ENCODE peak calls at places on chromosomes 13 and 19, in five cellular contexts. One of them, this sample, is unnamed.

GRCh38 chr19:28486934-28487333 is 726.0 kb downstream of the UQCRFS1 start:
- DNase-seq in thoracic aorta: no peak
- DNase-seq in upper lobe of left lung: no peak
- DNase-seq in NT2/D1: no peak
- DNase-seq in right cardiac atrium: no peak
- DNase-seq in this sample: no peak

GRCh38 chr13:99288069-99288468 is 19.1 kb downstream of the GPR183 start:
- DNase-seq in thoracic aorta: no peak
- DNase-seq in upper lobe of left lung: no peak
- DNase-seq in NT2/D1: no peak
- DNase-seq in right cardiac atrium: no peak
- DNase-seq in this sample: no peak

GRCh38 chr13:20121154-20121515 is 39.7 kb downstream of the GJA3 start:
- DNase-seq in thoracic aorta: no peak
- DNase-seq in upper lobe of left lung: no peak
- DNase-seq in NT2/D1: no peak
- DNase-seq in right cardiac atrium: no peak
- DNase-seq in this sample: no peak

GRCh38 chr19:16901491-16902175 is 12.8 kb downstream of the F2RL3 start:
- DNase-seq in thoracic aorta: no peak
- DNase-seq in upper lobe of left lung: no peak
- DNase-seq in NT2/D1: no peak
- DNase-seq in right cardiac atrium: peak; percentile 40
- DNase-seq in this sample: no peak

GRCh38 chr19:44661904-44662303 is 9.4 kb upstream of the CEACAM19 start:
- DNase-seq in thoracic aorta: no peak
- DNase-seq in upper lobe of left lung: no peak
- DNase-seq in NT2/D1: no peak
- DNase-seq in right cardiac atrium: no peak
- DNase-seq in this sample: no peak

GRCh38 chr13:30143671-30144400 is 163.5 kb downstream of the KATNAL1 start:
- DNase-seq in thoracic aorta: no peak
- DNase-seq in upper lobe of left lung: no peak
- DNase-seq in NT2/D1: no peak
- DNase-seq in right cardiac atrium: no peak
- DNase-seq in this sample: no peak

GRCh38 chr19:42370068-42370520 is 20.0 kb downstream of the CNFN start:
- DNase-seq in thoracic aorta: no peak
- DNase-seq in upper lobe of left lung: no peak
- DNase-seq in NT2/D1: peak; percentile 65
- DNase-seq in right cardiac atrium: no peak
- DNase-seq in this sample: no peak

GRCh38 chr19:34448191-34448590 is 20.0 kb downstream of the UBA2 start:
- DNase-seq in thoracic aorta: no peak
- DNase-seq in upper lobe of left lung: no peak
- DNase-seq in NT2/D1: no peak
- DNase-seq in right cardiac atrium: no peak
- DNase-seq in this sample: no peak

GRCh38 chr19:39335168-39335567 is 675 bp downstream of the GMFG start:
- DNase-seq in thoracic aorta: no peak
- DNase-seq in upper lobe of left lung: no peak
- DNase-seq in NT2/D1: no peak
- DNase-seq in right cardiac atrium: no peak
- DNase-seq in this sample: no peak

GRCh38 chr19:15404097-15404779 is 14.6 kb downstream of the AKAP8L start:
- DNase-seq in thoracic aorta: no peak
- DNase-seq in upper lobe of left lung: peak; percentile 44
- DNase-seq in NT2/D1: no peak
- DNase-seq in right cardiac atrium: peak; percentile 79
- DNase-seq in this sample: no peak

GRCh38 chr13:108948269-108948671 is 318.9 kb downstream of the MYO16 start:
- DNase-seq in thoracic aorta: no peak
- DNase-seq in upper lobe of left lung: no peak
- DNase-seq in NT2/D1: no peak
- DNase-seq in right cardiac atrium: no peak
- DNase-seq in this sample: no peak

GRCh38 chr19:56566904-56567273 is 379 bp upstream of the ZNF470 start:
- DNase-seq in thoracic aorta: peak; percentile 4
- DNase-seq in upper lobe of left lung: peak; percentile 45
- DNase-seq in NT2/D1: no peak
- DNase-seq in right cardiac atrium: peak; percentile 86
- DNase-seq in this sample: peak; percentile 20

GRCh38 chr19:47240561-47240960 is 9.6 kb upstream of the BBC3 start:
- DNase-seq in thoracic aorta: no peak
- DNase-seq in upper lobe of left lung: no peak
- DNase-seq in NT2/D1: no peak
- DNase-seq in right cardiac atrium: no peak
- DNase-seq in this sample: no peak

GRCh38 chr19:58002384-58003152 is at the start of gene ZNF606:
- DNase-seq in thoracic aorta: peak; percentile 33
- DNase-seq in upper lobe of left lung: peak; percentile 87
- DNase-seq in NT2/D1: peak; percentile 73
- DNase-seq in right cardiac atrium: peak; percentile 96
- DNase-seq in this sample: peak; percentile 83

GRCh38 chr19:29404951-29405727 is 120.7 kb upstream of the VSTM2B start:
- DNase-seq in thoracic aorta: no peak
- DNase-seq in upper lobe of left lung: no peak
- DNase-seq in NT2/D1: peak; percentile 11
- DNase-seq in right cardiac atrium: peak; percentile 74
- DNase-seq in this sample: no peak

GRCh38 chr13:29954082-29955043 is 103.9 kb upstream of the UBL3 start:
- DNase-seq in thoracic aorta: no peak
- DNase-seq in upper lobe of left lung: peak; percentile 51
- DNase-seq in NT2/D1: no peak
- DNase-seq in right cardiac atrium: no peak
- DNase-seq in this sample: no peak

GRCh38 chr19:38596057-38596981 is 21.4 kb downstream of the MAP4K1 start:
- DNase-seq in thoracic aorta: no peak
- DNase-seq in upper lobe of left lung: peak; percentile 71
- DNase-seq in NT2/D1: peak; percentile 76
- DNase-seq in right cardiac atrium: peak; percentile 77
- DNase-seq in this sample: no peak

GRCh38 chr13:50082426-50083283 is 67.4 kb downstream of the KCNRG start:
- DNase-seq in thoracic aorta: no peak
- DNase-seq in upper lobe of left lung: peak; percentile 91
- DNase-seq in NT2/D1: no peak
- DNase-seq in right cardiac atrium: peak; percentile 81
- DNase-seq in this sample: no peak

GRCh38 chr13:27481766-27482165 is 31.4 kb upstream of the MTIF3 start:
- DNase-seq in thoracic aorta: no peak
- DNase-seq in upper lobe of left lung: peak; percentile 69
- DNase-seq in NT2/D1: peak; percentile 56
- DNase-seq in right cardiac atrium: peak; percentile 69
- DNase-seq in this sample: no peak

GRCh38 chr13:50801087-50801931 is 42.2 kb downstream of the DLEU7 start:
- DNase-seq in thoracic aorta: no peak
- DNase-seq in upper lobe of left lung: peak; percentile 54
- DNase-seq in NT2/D1: peak; percentile 55
- DNase-seq in right cardiac atrium: peak; percentile 52
- DNase-seq in this sample: peak; percentile 26

GRCh38 chr13:41028051-41028450 is 8.9 kb upstream of the ELF1 start:
- DNase-seq in thoracic aorta: no peak
- DNase-seq in upper lobe of left lung: no peak
- DNase-seq in NT2/D1: no peak
- DNase-seq in right cardiac atrium: no peak
- DNase-seq in this sample: no peak

GRCh38 chr19:45577111-45577905 is 7.3 kb downstream of the OPA3 start:
- DNase-seq in thoracic aorta: no peak
- DNase-seq in upper lobe of left lung: no peak
- DNase-seq in NT2/D1: no peak
- DNase-seq in right cardiac atrium: peak; percentile 68
- DNase-seq in this sample: peak; percentile 40

GRCh38 chr19:17718988-17719711 is at the start of gene MAP1S:
- DNase-seq in thoracic aorta: no peak
- DNase-seq in upper lobe of left lung: peak; percentile 54
- DNase-seq in NT2/D1: peak; percentile 71
- DNase-seq in right cardiac atrium: peak; percentile 89
- DNase-seq in this sample: no peak

GRCh38 chr19:11138659-11139526 is 16.7 kb downstream of the SPC24 start:
- DNase-seq in thoracic aorta: peak; percentile 54
- DNase-seq in upper lobe of left lung: peak; percentile 86
- DNase-seq in NT2/D1: no peak
- DNase-seq in right cardiac atrium: peak; percentile 93
- DNase-seq in this sample: peak; percentile 62

GRCh38 chr13:59834801-59835200 is 328.9 kb downstream of the DIAPH3 start:
- DNase-seq in thoracic aorta: no peak
- DNase-seq in upper lobe of left lung: no peak
- DNase-seq in NT2/D1: no peak
- DNase-seq in right cardiac atrium: no peak
- DNase-seq in this sample: no peak

GRCh38 chr13:79481685-79482052 is 714 bp downstream of the NDFIP2 start:
- DNase-seq in thoracic aorta: no peak
- DNase-seq in upper lobe of left lung: no peak
- DNase-seq in NT2/D1: no peak
- DNase-seq in right cardiac atrium: peak; percentile 30
- DNase-seq in this sample: peak; percentile 19

GRCh38 chr19:48487944-48488343 is 18.8 kb downstream of the CYTH2 start:
- DNase-seq in thoracic aorta: peak; percentile 59
- DNase-seq in upper lobe of left lung: peak; percentile 84
- DNase-seq in NT2/D1: no peak
- DNase-seq in right cardiac atrium: peak; percentile 80
- DNase-seq in this sample: peak; percentile 95

GRCh38 chr13:61751039-61751438 is 335.4 kb upstream of the PCDH20 start:
- DNase-seq in thoracic aorta: no peak
- DNase-seq in upper lobe of left lung: no peak
- DNase-seq in NT2/D1: no peak
- DNase-seq in right cardiac atrium: no peak
- DNase-seq in this sample: no peak

GRCh38 chr13:89726690-89727435 is 1620.6 kb upstream of the MIR17HG start:
- DNase-seq in thoracic aorta: no peak
- DNase-seq in upper lobe of left lung: no peak
- DNase-seq in NT2/D1: no peak
- DNase-seq in right cardiac atrium: no peak
- DNase-seq in this sample: no peak

GRCh38 chr19:49133621-49134454 is 14.5 kb downstream of the PPFIA3 start:
- DNase-seq in thoracic aorta: no peak
- DNase-seq in upper lobe of left lung: peak; percentile 75
- DNase-seq in NT2/D1: no peak
- DNase-seq in right cardiac atrium: peak; percentile 89
- DNase-seq in this sample: no peak

GRCh38 chr19:42252365-42253244 is 2.3 kb downstream of the ERF start:
- DNase-seq in thoracic aorta: no peak
- DNase-seq in upper lobe of left lung: peak; percentile 60
- DNase-seq in NT2/D1: no peak
- DNase-seq in right cardiac atrium: peak; percentile 83
- DNase-seq in this sample: no peak

GRCh38 chr13:46173656-46174055 is 8.3 kb downstream of the LCP1 start:
- DNase-seq in thoracic aorta: no peak
- DNase-seq in upper lobe of left lung: no peak
- DNase-seq in NT2/D1: no peak
- DNase-seq in right cardiac atrium: no peak
- DNase-seq in this sample: no peak

GRCh38 chr13:102726430-102726829 is 31.6 kb upstream of the METTL21C start:
- DNase-seq in thoracic aorta: no peak
- DNase-seq in upper lobe of left lung: no peak
- DNase-seq in NT2/D1: no peak
- DNase-seq in right cardiac atrium: no peak
- DNase-seq in this sample: no peak

GRCh38 chr13:51995677-51996551 is 15.3 kb downstream of the ATP7B start:
- DNase-seq in thoracic aorta: no peak
- DNase-seq in upper lobe of left lung: peak; percentile 32
- DNase-seq in NT2/D1: no peak
- DNase-seq in right cardiac atrium: peak; percentile 79
- DNase-seq in this sample: no peak

DNA sequence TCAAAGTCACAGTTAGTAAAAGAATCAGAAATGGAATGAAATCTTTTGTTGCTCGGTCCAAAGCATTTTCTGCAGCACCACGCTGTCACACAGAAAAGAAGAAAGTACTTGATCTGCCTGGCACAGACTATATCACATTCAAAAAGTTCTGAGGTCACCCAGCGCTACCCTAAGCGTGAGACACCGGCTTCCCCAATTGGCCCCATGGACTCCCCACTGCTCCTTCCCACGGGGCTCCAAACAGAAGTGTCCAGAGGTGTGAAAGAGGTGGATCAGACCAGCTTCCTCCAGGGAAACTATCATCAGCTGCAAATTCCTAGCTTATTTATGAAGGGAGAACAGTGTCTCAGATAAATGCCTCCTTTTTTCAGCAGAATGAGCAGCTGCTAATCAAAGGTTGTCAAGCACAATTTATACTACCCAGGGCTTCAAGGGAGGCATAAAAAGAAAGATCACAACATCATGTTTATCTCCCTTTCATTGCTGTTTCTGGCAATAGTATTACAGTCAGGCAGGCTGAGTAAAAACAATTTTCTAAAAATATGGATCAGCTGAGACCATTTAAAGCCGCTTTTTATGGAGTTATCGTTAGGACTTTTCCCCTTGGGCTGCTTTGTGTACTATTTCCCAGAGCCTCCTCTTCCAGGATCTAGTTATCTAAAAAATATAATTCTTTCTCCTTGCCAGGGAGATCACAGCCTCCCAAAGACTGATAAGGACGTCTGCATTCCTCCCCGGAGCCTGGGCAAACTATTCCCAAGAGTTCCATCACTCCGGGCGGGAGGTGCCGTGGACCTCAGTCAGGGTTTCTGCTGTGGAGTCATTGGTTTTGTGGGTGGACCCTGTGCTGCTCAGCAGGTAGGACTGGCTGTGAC is 207.9 kb downstream of the LHFPL6 start:
- DNase-seq in thoracic aorta: no peak
- DNase-seq in upper lobe of left lung: no peak
- DNase-seq in NT2/D1: no peak
- DNase-seq in right cardiac atrium: peak; percentile 70
- DNase-seq in this sample: no peak
- H3K4me1 ChIP-seq in thoracic aorta: peaks cover 63% of the 10 kb centered on the region
- H3K4me1 ChIP-seq in upper lobe of left lung: no peaks in the 10 kb centered on the region
- H3K4me1 ChIP-seq in NT2/D1: no peaks in the 10 kb centered on the region
- H3K4me1 ChIP-seq in right cardiac atrium: peaks cover 9% of the 10 kb centered on the region
- H3K4me1 ChIP-seq in this sample: no peaks in the 10 kb centered on the region

GRCh38 chr19:4042731-4043082 is 24.0 kb downstream of the ZBTB7A start:
- DNase-seq in thoracic aorta: no peak
- DNase-seq in upper lobe of left lung: peak; percentile 66
- DNase-seq in NT2/D1: no peak
- DNase-seq in right cardiac atrium: no peak
- DNase-seq in this sample: peak; percentile 74
- H3K4me1 ChIP-seq in thoracic aorta: no peaks in the 10 kb centered on the region
- H3K4me1 ChIP-seq in upper lobe of left lung: peaks cover 22% of the 10 kb centered on the region
- H3K4me1 ChIP-seq in NT2/D1: peaks cover 5% of the 10 kb centered on the region
- H3K4me1 ChIP-seq in right cardiac atrium: no peaks in the 10 kb centered on the region
- H3K4me1 ChIP-seq in this sample: peaks cover 16% of the 10 kb centered on the region

GRCh38 chr13:113856716-113857065 is 7.2 kb downstream of the GAS6 start:
- DNase-seq in thoracic aorta: no peak
- DNase-seq in upper lobe of left lung: no peak
- DNase-seq in NT2/D1: no peak
- DNase-seq in right cardiac atrium: peak; percentile 80
- DNase-seq in this sample: peak; percentile 18
- H3K4me1 ChIP-seq in thoracic aorta: peaks cover 82% of the 10 kb centered on the region
- H3K4me1 ChIP-seq in upper lobe of left lung: peaks cover 52% of the 10 kb centered on the region
- H3K4me1 ChIP-seq in NT2/D1: peaks cover 31% of the 10 kb centered on the region
- H3K4me1 ChIP-seq in right cardiac atrium: peaks cover 25% of the 10 kb centered on the region
- H3K4me1 ChIP-seq in this sample: peaks cover 9% of the 10 kb centered on the region

GRCh38 chr19:19448238-19448544 is 42.7 kb downstream of the GATAD2A start:
- DNase-seq in thoracic aorta: no peak
- DNase-seq in upper lobe of left lung: peak; percentile 46
- DNase-seq in NT2/D1: no peak
- DNase-seq in right cardiac atrium: no peak
- DNase-seq in this sample: no peak
- H3K4me1 ChIP-seq in thoracic aorta: peaks cover 35% of the 10 kb centered on the region
- H3K4me1 ChIP-seq in upper lobe of left lung: peaks cover 52% of the 10 kb centered on the region
- H3K4me1 ChIP-seq in NT2/D1: peaks cover 27% of the 10 kb centered on the region
- H3K4me1 ChIP-seq in right cardiac atrium: peaks cover 17% of the 10 kb centered on the region
- H3K4me1 ChIP-seq in this sample: no peaks in the 10 kb centered on the region